ENCODE peak calls at places on chromosomes 2 and 18, in eight cellular contexts. I, A, S, Q, X, K, J and G are unnamed samples.
A peak's percentile ranks its signal among the peaks of the same experiment; 100 is the strongest.

GRCh38 chr2:73611867-73612266 is 30.4 kb downstream of the NAT8 start:
- DNase-seq in I (no peak), A (no peak), S (no peak), Q (no peak), X (no peak), K (no peak), J (no peak), G (no peak)

GRCh38 chr2:168470880-168471475 is 14.9 kb downstream of the CERS6 start:
- DNase-seq in I (no peak), A (peak; percentile 71), S (no peak), Q (no peak), X (no peak), K (no peak), J (no peak), G (no peak)

GRCh38 chr2:56681659-56682396 is 498.0 kb downstream of the CCDC85A start:
- DNase-seq in I (no peak), A (no peak), S (no peak), Q (no peak), X (no peak), K (no peak), J (no peak), G (no peak)

GRCh38 chr18:36578871-36579270 is 249.9 kb downstream of the TPGS2 start:
- DNase-seq in I (no peak), A (no peak), S (no peak), Q (no peak), X (no peak), K (no peak), J (no peak), G (no peak)

GRCh38 chr18:75247601-75248421 is 37.2 kb downstream of the TSHZ1 start:
- DNase-seq in I (no peak), A (no peak), S (no peak), Q (no peak), X (peak; percentile 55), K (no peak), J (no peak), G (no peak)

GRCh38 chr2:69786105-69786504 is 43.4 kb upstream of the GMCL1 start:
- DNase-seq in I (no peak), A (no peak), S (no peak), Q (no peak), X (no peak), K (no peak), J (no peak), G (no peak)

GRCh38 chr2:82340578-82341053 is 2036.1 kb upstream of the LRRTM1 start:
- DNase-seq in I (no peak), A (peak; percentile 7), S (no peak), Q (no peak), X (no peak), K (no peak), J (no peak), G (no peak)

GRCh38 chr18:59881728-59882685 is 17.8 kb upstream of the PMAIP1 start:
- DNase-seq in I (no peak), A (peak; percentile 27), S (no peak), Q (no peak), X (no peak), K (no peak), J (no peak), G (no peak)

GRCh38 chr18:901769-902168 is 2.9 kb upstream of the ADCYAP1 start:
- DNase-seq in I (no peak), A (no peak), S (no peak), Q (no peak), X (no peak), K (no peak), J (no peak), G (no peak)

GRCh38 chr2:240392084-240392947 is 43.1 kb upstream of the GPC1 start:
- DNase-seq in I (peak; percentile 10), A (no peak), S (peak; percentile 59), Q (peak; percentile 2), X (no peak), K (no peak), J (no peak), G (no peak)

GRCh38 chr2:1632006-1632348 is 112.3 kb downstream of the PXDN start:
- DNase-seq in I (no peak), A (no peak), S (no peak), Q (no peak), X (no peak), K (no peak), J (no peak), G (no peak)

GRCh38 chr18:24702001-24702400 is 241.6 kb downstream of the HRH4 start:
- DNase-seq in I (no peak), A (no peak), S (no peak), Q (no peak), X (no peak), K (no peak), J (no peak), G (no peak)

GRCh38 chr2:84905181-84906107 is at the start of gene TMSB10:
- DNase-seq in I (peak; percentile 88), A (peak; percentile 89), S (peak; percentile 92), Q (peak; percentile 90), X (peak; percentile 95), K (peak; percentile 80), J (peak; percentile 89), G (peak; percentile 93)

GRCh38 chr18:24016643-24017042 is 2.1 kb downstream of the TTC39C start:
- DNase-seq in I (no peak), A (peak; percentile 11), S (no peak), Q (no peak), X (no peak), K (no peak), J (no peak), G (no peak)

GRCh38 chr18:9103488-9103887 is 989 bp downstream of the NDUFV2 start:
- DNase-seq in I (no peak), A (no peak), S (no peak), Q (no peak), X (peak; percentile 38), K (no peak), J (no peak), G (no peak)
- H3K4me1 ChIP-seq in I (no peaks in the 10 kb centered on the region), A (peaks cover 40% of the 10 kb centered on the region), S (peaks cover 36% of the 10 kb centered on the region), Q (peaks cover 55% of the 10 kb centered on the region), X (peaks cover 63% of the 10 kb centered on the region), K (peaks cover 50% of the 10 kb centered on the region), J (peaks cover 25% of the 10 kb centered on the region), G (peaks cover 49% of the 10 kb centered on the region)

DNA sequence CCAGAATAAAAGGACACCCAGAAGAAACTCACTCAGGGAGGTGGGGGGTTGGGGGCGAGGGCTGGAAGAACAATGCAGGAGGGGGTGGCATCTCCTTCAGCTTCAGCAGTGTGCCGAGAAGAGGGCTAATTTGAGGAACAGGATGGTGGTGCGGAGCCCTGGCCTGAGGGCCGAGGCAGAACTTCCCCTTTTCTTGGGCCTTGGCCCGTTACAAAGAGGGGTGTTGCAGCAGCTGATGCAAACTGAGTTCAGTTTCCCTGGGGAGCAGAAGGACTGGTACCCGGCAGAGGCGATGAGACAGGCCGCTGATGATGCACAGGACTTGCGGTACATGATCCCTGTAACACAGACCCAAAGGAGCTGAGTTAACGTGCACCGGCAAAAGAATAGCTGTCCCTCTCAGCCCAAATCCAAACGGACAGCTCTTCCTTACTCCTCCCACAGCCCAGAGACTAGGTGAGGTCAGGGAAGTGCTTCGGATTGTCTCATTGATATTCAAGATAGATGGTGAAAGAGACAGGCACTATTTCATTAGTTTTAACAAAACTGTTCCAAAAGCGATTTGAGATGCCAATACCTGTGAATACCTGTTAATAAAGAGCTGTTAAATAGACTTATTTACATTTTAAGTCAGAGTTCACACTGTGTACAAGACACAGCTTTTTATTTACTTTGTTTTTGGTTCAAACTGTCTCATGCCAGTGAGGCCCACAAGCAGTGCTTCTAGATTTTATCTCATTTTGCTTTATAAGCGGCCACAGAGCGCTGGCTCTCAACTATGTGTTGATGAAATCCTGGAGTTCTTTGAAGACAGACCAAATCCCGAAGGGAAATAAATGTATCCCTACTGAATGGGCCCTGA is 23.8 kb downstream of the LYPD1 start:
- DNase-seq in I (no peak), A (no peak), S (no peak), Q (no peak), X (no peak), K (no peak), J (no peak), G (no peak)
- H3K4me1 ChIP-seq in I (no peaks in the 10 kb centered on the region), A (peaks cover 27% of the 10 kb centered on the region), S (no peaks in the 10 kb centered on the region), Q (peaks cover 4% of the 10 kb centered on the region), X (no peaks in the 10 kb centered on the region), K (no peaks in the 10 kb centered on the region), J (no peaks in the 10 kb centered on the region), G (no peaks in the 10 kb centered on the region)

GRCh38 chr2:207241198-207241597 is 75.5 kb upstream of the KLF7 start:
- DNase-seq in I (no peak), A (no peak), S (no peak), Q (no peak), X (no peak), K (no peak), J (no peak), G (no peak)
- H3K4me1 ChIP-seq in I (peaks cover 7% of the 10 kb centered on the region), A (peaks cover 4% of the 10 kb centered on the region), S (peaks cover 21% of the 10 kb centered on the region), Q (no peaks in the 10 kb centered on the region), X (peaks cover 11% of the 10 kb centered on the region), K (peaks cover 28% of the 10 kb centered on the region), J (peaks cover 6% of the 10 kb centered on the region), G (no peaks in the 10 kb centered on the region)

GRCh38 chr2:110101911-110102774 is 13.5 kb downstream of the MALL start:
- DNase-seq in I (no peak), A (no peak), S (peak; percentile 64), Q (peak; percentile 38), X (no peak), K (no peak), J (no peak), G (no peak)

GRCh38 chr2:110099036-110099420 is 16.6 kb downstream of the MALL start:
- DNase-seq in I (no peak), A (peak; percentile 29), S (peak; percentile 60), Q (no peak), X (no peak), K (no peak), J (no peak), G (no peak)

GRCh38 chr2:110103060-110103961 is 12.3 kb downstream of the MALL start:
- DNase-seq in I (no peak), A (no peak), S (peak; percentile 60), Q (no peak), X (no peak), K (no peak), J (no peak), G (no peak)

GRCh38 chr2:110099471-110100225 is 16.0 kb downstream of the MALL start:
- DNase-seq in I (no peak), A (no peak), S (peak; percentile 43), Q (no peak), X (no peak), K (no peak), J (no peak), G (no peak)

GRCh38 chr2:110101280-110101844 is 14.3 kb downstream of the MALL start:
- DNase-seq in I (peak; percentile 85), A (no peak), S (peak; percentile 99), Q (peak; percentile 93), X (no peak), K (no peak), J (no peak), G (peak; percentile 97)
- H3K4me1 ChIP-seq in I (no peaks in the 10 kb centered on the region), A (no peaks in the 10 kb centered on the region), S (peaks cover 41% of the 10 kb centered on the region), Q (peaks cover 56% of the 10 kb centered on the region), X (no peaks in the 10 kb centered on the region), K (no peaks in the 10 kb centered on the region), J (no peaks in the 10 kb centered on the region), G (peaks cover 45% of the 10 kb centered on the region)

DNA sequence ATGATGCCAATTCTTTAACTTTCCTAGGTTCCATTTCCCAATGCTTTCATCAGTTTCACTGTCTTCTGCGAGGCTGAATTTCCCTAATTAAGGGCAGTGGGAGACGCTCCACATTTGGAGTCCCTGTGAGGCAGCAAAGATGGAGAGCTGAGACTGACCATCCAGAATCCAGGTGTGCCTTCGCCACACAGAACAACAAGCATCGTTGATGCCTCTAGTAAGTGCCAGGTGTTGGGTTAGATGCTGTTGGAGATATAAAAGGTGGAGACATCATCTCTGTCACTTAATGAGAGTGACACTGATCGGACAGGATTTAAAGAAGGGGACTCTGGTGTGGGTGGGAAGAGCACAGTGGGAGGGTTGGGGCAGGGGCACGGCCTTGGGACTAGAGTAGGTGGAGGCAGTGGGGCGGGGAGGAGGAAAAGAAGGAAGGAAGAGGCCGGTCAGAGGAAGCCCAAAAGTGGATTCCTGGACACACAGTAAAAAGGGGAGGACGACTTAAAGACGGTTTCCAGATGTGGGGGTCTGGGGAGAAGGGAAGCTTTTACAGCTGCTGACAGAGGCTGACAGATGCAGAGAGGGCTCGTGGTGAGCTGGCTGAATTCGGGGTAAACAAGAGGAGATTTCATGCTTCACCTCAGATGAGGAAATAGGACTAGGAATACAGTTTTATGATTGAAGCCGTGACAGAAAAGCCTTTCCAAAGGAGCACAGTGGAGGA is 113.0 kb downstream of the BCL2 start:
- DNase-seq in I (no peak), A (no peak), S (no peak), Q (no peak), X (no peak), K (no peak), J (no peak), G (no peak)
- H3K4me1 ChIP-seq in I (no peaks in the 10 kb centered on the region), A (peaks cover 16% of the 10 kb centered on the region), S (peaks cover 22% of the 10 kb centered on the region), Q (no peaks in the 10 kb centered on the region), X (peaks cover 96% of the 10 kb centered on the region), K (peaks cover 94% of the 10 kb centered on the region), J (no peaks in the 10 kb centered on the region), G (peaks cover 4% of the 10 kb centered on the region)